ENCODE peak calls at places on chromosome 17, in six cellular contexts. T is neuronal stem cell; S is A549; P is RWPE1; G is GM23338; M is CD8-positive, alpha-beta memory T cell. V is an unnamed sample.

GRCh38 chr17:34582185-34582900 is 3.0 kb downstream of the TMEM132E start:
- DNase-seq in T (no peak), S (no peak), P (no peak), G (peak; percentile 70), M (no peak), V (no peak)

GRCh38 chr17:29549169-29549935 is 17.5 kb downstream of the ABHD15 start:
- DNase-seq in T (no peak), S (no peak), P (no peak), G (no peak), M (no peak), V (no peak)

GRCh38 chr17:38590988-38591758 is 14.6 kb downstream of the SRCIN1 start:
- DNase-seq in T (no peak), S (no peak), P (no peak), G (no peak), M (no peak), V (no peak)

GRCh38 chr17:72336026-72336803 is 215.4 kb downstream of the SOX9 start:
- DNase-seq in T (peak; percentile 48), S (no peak), P (no peak), G (peak; percentile 49), M (no peak), V (no peak)

GRCh38 chr17:50785942-50786570 is 18.7 kb upstream of the ANKRD40CL start:
- DNase-seq in T (no peak), S (no peak), P (no peak), G (no peak), M (no peak), V (peak; percentile 31)

GRCh38 chr17:73384926-73385325 is 73.1 kb upstream of the CDC42EP4 start:
- DNase-seq in T (no peak), S (no peak), P (no peak), G (no peak), M (no peak), V (no peak)

GRCh38 chr17:7634384-7634783 is 4.4 kb downstream of the SHBG start:
- DNase-seq in T (peak; percentile 43), S (peak; percentile 87), P (peak; percentile 25), G (peak; percentile 91), M (no peak), V (no peak)

GRCh38 chr17:16027708-16028584 is 28.3 kb downstream of the TTC19 start:
- DNase-seq in T (no peak), S (peak; percentile 95), P (peak; percentile 90), G (no peak), M (no peak), V (peak; percentile 87)

GRCh38 chr17:4850236-4850635 is 17.1 kb downstream of the MINK1 start:
- DNase-seq in T (no peak), S (no peak), P (peak; percentile 88), G (no peak), M (no peak), V (peak; percentile 64)
- H3K27ac ChIP-seq in T (no peak overlapping the region), S (peak overlapping the region; percentile 78), P (peak overlapping the region; percentile 99), G (peak overlapping the region; percentile 92), M (no peak overlapping the region), V (peak overlapping the region; percentile 99)

GRCh38 chr17:1177099-1177996 is 2.4 kb downstream of the ABR start:
- DNase-seq in T (no peak), S (no peak), P (no peak), G (no peak), M (no peak), V (no peak)
- H3K27ac ChIP-seq in T (no peak overlapping the region), S (no peak overlapping the region), P (no peak overlapping the region), G (no peak overlapping the region), M (no peak overlapping the region), V (no peak overlapping the region)

GRCh38 chr17:79840204-79840988 is 1.2 kb upstream of the CBX4 start:
- DNase-seq in T (no peak), S (no peak), P (no peak), G (peak; percentile 67), M (no peak), V (no peak)

GRCh38 chr17:79838541-79839274 is 532 bp downstream of the CBX4 start:
- DNase-seq in T (no peak), S (peak; percentile 39), P (no peak), G (peak; percentile 90), M (peak; percentile 78), V (no peak)

GRCh38 chr17:79840989-79841286 is 1.7 kb upstream of the CBX4 start:
- DNase-seq in T (no peak), S (no peak), P (no peak), G (no peak), M (no peak), V (no peak)

GRCh38 chr17:79837888-79838540 is 1.2 kb downstream of the CBX4 start:
- DNase-seq in T (no peak), S (no peak), P (no peak), G (no peak), M (peak; percentile 51), V (no peak)

GRCh38 chr17:79839363-79840203 is at the start of gene CBX4:
- DNase-seq in T (peak; percentile 88), S (peak; percentile 87), P (peak; percentile 92), G (peak; percentile 94), M (peak; percentile 84), V (peak; percentile 66)
- H3K27ac ChIP-seq in T (peak within 1 kb of the TSS; percentile 88), S (peak within 1 kb of the TSS; percentile 95), P (peak within 1 kb of the TSS; percentile 97), G (no peak within 1 kb of the TSS), M (peak within 1 kb of the TSS; percentile 89), V (peak within 1 kb of the TSS; percentile 91)

GRCh38 chr17:80283116-80283852 is 22.6 kb downstream of the RNF213 start:
- DNase-seq in T (no peak), S (no peak), P (no peak), G (no peak), M (no peak), V (no peak)
- H3K27ac ChIP-seq in T (no peak overlapping the region), S (peak overlapping the region; percentile 18), P (no peak overlapping the region), G (no peak overlapping the region), M (no peak overlapping the region), V (no peak overlapping the region)

GRCh38 chr17:47982091-47982617 is 11.2 kb downstream of the CDK5RAP3 start:
- DNase-seq in T (no peak), S (no peak), P (no peak), G (no peak), M (no peak), V (no peak)

GRCh38 chr17:47981462-47981861 is 10.5 kb downstream of the CDK5RAP3 start:
- DNase-seq in T (no peak), S (no peak), P (no peak), G (no peak), M (no peak), V (no peak)

GRCh38 chr17:47986520-47986919 is 15.6 kb downstream of the CDK5RAP3 start:
- DNase-seq in T (no peak), S (no peak), P (no peak), G (no peak), M (no peak), V (no peak)

GRCh38 chr17:47982645-47983440 is 11.9 kb downstream of the CDK5RAP3 start:
- DNase-seq in T (no peak), S (no peak), P (no peak), G (no peak), M (no peak), V (no peak)

DNA sequence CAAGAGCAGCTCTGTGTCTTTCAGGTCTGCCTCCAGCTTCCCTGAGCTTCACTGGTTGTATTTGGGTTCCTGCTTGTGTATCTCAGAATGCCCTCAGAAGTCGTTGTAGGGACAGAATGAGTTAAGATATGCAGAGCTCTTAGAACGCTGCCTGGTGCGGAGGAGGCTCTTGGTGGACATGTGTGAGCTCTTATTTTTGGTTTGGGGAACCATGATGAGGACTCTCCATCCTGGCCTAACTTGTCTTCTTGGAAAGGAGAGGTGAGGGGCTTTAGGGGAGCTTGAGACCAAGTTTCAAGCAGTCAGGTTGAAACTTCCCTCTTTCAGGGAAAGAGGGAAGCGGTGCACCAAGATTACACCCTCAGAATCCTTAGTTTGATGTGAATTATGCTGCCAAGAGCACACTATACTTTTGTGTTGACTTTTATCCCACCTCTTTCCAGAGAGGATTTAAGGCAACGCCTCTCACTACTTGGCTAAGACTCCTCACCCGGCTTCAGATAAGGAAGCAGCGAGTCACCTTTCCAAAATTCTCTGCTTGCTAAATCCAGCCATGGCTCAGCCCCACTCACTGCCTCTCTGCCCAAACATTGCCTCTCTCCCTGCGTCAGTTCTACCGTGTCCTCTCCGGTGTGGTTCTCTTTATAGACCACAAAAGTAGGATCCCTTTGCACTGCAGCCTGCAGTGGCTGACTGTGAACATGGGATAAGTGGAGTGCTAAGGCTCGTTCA is 12.7 kb downstream of the CDK5RAP3 start:
- DNase-seq in T (no peak), S (no peak), P (no peak), G (no peak), M (no peak), V (no peak)
- H3K27ac ChIP-seq in T (peak overlapping the region; percentile 8), S (no peak overlapping the region), P (peak overlapping the region; percentile 23), G (no peak overlapping the region), M (no peak overlapping the region), V (no peak overlapping the region)

GRCh38 chr17:80749611-80750010 is 205.0 kb downstream of the RPTOR start:
- DNase-seq in T (no peak), S (no peak), P (no peak), G (no peak), M (no peak), V (no peak)
- H3K27ac ChIP-seq in T (no peak overlapping the region), S (no peak overlapping the region), P (peak overlapping the region; percentile 22), G (no peak overlapping the region), M (no peak overlapping the region), V (no peak overlapping the region)

GRCh38 chr17:48738803-48739526 is 10.4 kb upstream of the HOXB13 start:
- DNase-seq in T (no peak), S (no peak), P (peak; percentile 33), G (peak; percentile 69), M (no peak), V (no peak)
- H3K27ac ChIP-seq in T (no peak overlapping the region), S (no peak overlapping the region), P (no peak overlapping the region), G (no peak overlapping the region), M (no peak overlapping the region), V (peak overlapping the region; percentile 53)

GRCh38 chr17:75917443-75918111 is 12.9 kb upstream of the MRPL38 start:
- DNase-seq in T (no peak), S (no peak), P (no peak), G (no peak), M (no peak), V (no peak)
- H3K27ac ChIP-seq in T (no peak overlapping the region), S (no peak overlapping the region), P (peak overlapping the region; percentile 32), G (no peak overlapping the region), M (no peak overlapping the region), V (no peak overlapping the region)